ENCODE peak calls at places on chromosomes 2 and 18, in four cellular contexts. C is right atrium auricular region, H is heart right ventricle, U is fibroblast of the aortic adventitia. T is an unnamed sample.

GRCh38 chr2:240166191-240166590 is 25.7 kb upstream of the OTOS start:
- DNase-seq in C (no peak), H (no peak), U (no peak), T (no peak)

GRCh38 chr2:65026640-65027464 is 29.4 kb upstream of the CEP68 start:
- DNase-seq in C (no peak), H (no peak), U (no peak), T (no peak)

GRCh38 chr2:73212448-73213176 is 1.4 kb upstream of the SMYD5 start:
- DNase-seq in C (peak), H (peak), U (peak), T (peak)

GRCh38 chr18:67919316-67919715 is 402.8 kb upstream of the DSEL start:
- DNase-seq in C (no peak), H (no peak), U (no peak), T (peak)

GRCh38 chr2:18907508-18907907 is 318.1 kb upstream of the NT5C1B start:
- DNase-seq in C (no peak), H (no peak), U (peak), T (no peak)

GRCh38 chr18:47772374-47773248 is 157.8 kb downstream of the SMAD2 start:
- DNase-seq in C (no peak), H (peak), U (peak), T (peak)

GRCh38 chr18:41071826-41072225 is 883.2 kb upstream of the PIK3C3 start:
- DNase-seq in C (no peak), H (no peak), U (no peak), T (no peak)

GRCh38 chr2:143246815-143247744 is 117.9 kb downstream of the ARHGAP15 start:
- DNase-seq in C (no peak), H (no peak), U (no peak), T (no peak)

GRCh38 chr2:181760521-181760920 is 80.2 kb upstream of the NEUROD1 start:
- DNase-seq in C (no peak), H (no peak), U (no peak), T (no peak)

GRCh38 chr2:207115715-207116364 is 49.9 kb downstream of the KLF7 start:
- DNase-seq in C (no peak), H (peak), U (peak), T (peak)

GRCh38 chr2:43421194-43421593 is 174.6 kb downstream of the THADA start:
- DNase-seq in C (no peak), H (no peak), U (no peak), T (no peak)

GRCh38 chr2:23534756-23535155 is 149.8 kb downstream of the KLHL29 start:
- DNase-seq in C (no peak), H (no peak), U (no peak), T (no peak)

GRCh38 chr2:240604939-240605716 is 18.6 kb downstream of the CAPN10 start:
- DNase-seq in C (no peak), H (no peak), U (no peak), T (no peak)

GRCh38 chr2:190535586-190535985 is 1.1 kb upstream of the NEMP2 start:
- DNase-seq in C (no peak), H (no peak), U (no peak), T (no peak)

GRCh38 chr18:34977787-34978532 is 63.3 kb upstream of the MAPRE2 start:
- DNase-seq in C (peak), H (peak), U (peak), T (no peak)

GRCh38 chr2:55019547-55020258 is 30.5 kb downstream of the RTN4 start:
- DNase-seq in C (no peak), H (no peak), U (no peak), T (no peak)

GRCh38 chr2:6580982-6581381 is 284.7 kb downstream of the CMPK2 start:
- DNase-seq in C (no peak), H (no peak), U (no peak), T (no peak)

GRCh38 chr18:35091841-35092240 is 50.6 kb downstream of the MAPRE2 start:
- DNase-seq in C (no peak), H (no peak), U (no peak), T (peak)

GRCh38 chr2:229798446-229799147 is 84.2 kb upstream of the DNER start:
- DNase-seq in C (no peak), H (no peak), U (peak), T (peak)

GRCh38 chr2:40197121-40197520 is 254.8 kb downstream of the SLC8A1 start:
- DNase-seq in C (no peak), H (no peak), U (no peak), T (no peak)

GRCh38 chr2:40033781-40034180 is 254.7 kb upstream of the THUMPD2 start:
- DNase-seq in C (no peak), H (no peak), U (no peak), T (peak)

GRCh38 chr2:202090530-202090929 is 17.5 kb downstream of the KIAA2012 start:
- DNase-seq in C (no peak), H (peak), U (no peak), T (no peak)

GRCh38 chr18:78010363-78010762 is 760.7 kb downstream of the GALR1 start:
- DNase-seq in C (no peak), H (no peak), U (no peak), T (no peak)

GRCh38 chr2:240439698-240440151 is 4.3 kb downstream of the GPC1 start:
- DNase-seq in C (no peak), H (no peak), U (no peak), T (no peak)

GRCh38 chr2:127047716-127048617 is 59.0 kb downstream of the BIN1 start:
- DNase-seq in C (no peak), H (no peak), U (no peak), T (no peak)

GRCh38 chr2:203730076-203730729 is 23.8 kb downstream of the CD28 start:
- DNase-seq in C (no peak), H (no peak), U (peak), T (peak)

GRCh38 chr2:56185582-56186046 is 1.8 kb downstream of the CCDC85A start:
- DNase-seq in C (peak), H (peak), U (peak), T (no peak)
- H3K4me3 ChIP-seq in C (peak), H (peak), U (peak), T (peak)

DNA sequence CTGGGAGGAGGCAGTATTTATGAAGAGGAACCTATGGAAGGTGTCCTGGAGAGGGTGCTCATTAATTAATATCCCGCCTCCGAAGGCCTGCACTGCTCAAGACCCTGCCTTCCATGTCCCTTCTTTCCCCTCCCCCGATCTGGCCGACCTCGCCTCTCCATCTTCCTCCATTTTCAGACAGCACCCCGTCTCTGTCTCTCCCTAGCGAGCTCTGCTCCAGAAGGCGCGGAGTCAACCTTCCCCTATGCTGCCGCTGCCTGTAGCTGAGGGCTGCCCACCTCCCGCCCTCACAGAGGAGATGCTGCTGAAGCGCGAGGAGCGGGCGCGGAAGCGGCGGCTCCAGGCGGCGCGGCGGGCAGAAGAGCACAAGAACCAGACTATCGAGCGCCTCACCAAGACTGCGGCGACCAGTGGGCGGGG is 1.1 kb upstream of the WBP1 start:
- DNase-seq in C (no peak), H (no peak), U (no peak), T (no peak)
- TF ChIP-seq CTCF in C (no peak), H (no peak), U (no peak), T (no peak)

GRCh38 chr2:117859924-117860647 is 45.6 kb downstream of the DDX18 start:
- DNase-seq in C (no peak), H (no peak), U (no peak), T (no peak)
- H3K4me3 ChIP-seq in C (no peak), H (no peak), U (peak), T (no peak)

GRCh38 chr18:23784811-23785245 is 95.6 kb downstream of the LAMA3 start:
- DNase-seq in C (no peak), H (peak), U (peak), T (peak)

GRCh38 chr18:23776306-23776705 is 87.1 kb downstream of the LAMA3 start:
- DNase-seq in C (no peak), H (no peak), U (no peak), T (no peak)

GRCh38 chr18:23778828-23779227 is 89.6 kb downstream of the LAMA3 start:
- DNase-seq in C (no peak), H (no peak), U (no peak), T (no peak)

DNA sequence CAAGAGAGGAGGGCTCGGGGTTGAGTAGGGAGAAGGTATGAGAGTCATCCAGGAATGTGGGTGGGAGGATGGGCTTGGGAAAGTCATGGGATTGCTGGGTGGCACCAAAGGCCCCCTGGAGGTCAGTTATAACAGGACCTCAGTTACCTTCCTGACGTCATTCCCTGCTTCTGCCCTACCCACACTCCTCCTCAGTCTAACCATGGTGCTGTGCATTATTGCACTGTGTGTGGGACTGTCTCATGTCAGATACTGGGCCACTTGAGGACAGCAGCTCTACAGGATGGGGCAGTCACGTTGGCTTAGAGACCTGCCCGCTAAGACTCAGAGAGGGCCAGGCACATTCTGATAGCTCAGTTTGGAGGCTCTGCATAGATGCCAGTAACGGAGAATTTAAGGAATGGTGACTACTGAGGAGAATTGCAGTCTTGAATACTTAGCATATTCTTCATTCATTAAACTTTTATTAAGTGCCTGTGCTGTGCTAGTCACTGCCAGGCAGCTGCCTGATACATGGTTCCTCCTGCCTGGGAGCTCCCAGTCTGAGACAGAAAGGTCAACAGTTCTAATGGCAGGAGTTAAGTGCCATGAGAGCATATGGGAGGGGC is 90.5 kb downstream of the LAMA3 start:
- DNase-seq in C (no peak), H (no peak), U (peak), T (peak)
- TF ChIP-seq CTCF in C (no peak), H (no peak), U (no peak), T (peak)

GRCh38 chr2:11482473-11483031 is 16.6 kb upstream of the E2F6 start:
- DNase-seq in C (no peak), H (no peak), U (no peak), T (no peak)
- H3K4me3 ChIP-seq in C (peak), H (peak), U (peak), T (no peak)

DNA sequence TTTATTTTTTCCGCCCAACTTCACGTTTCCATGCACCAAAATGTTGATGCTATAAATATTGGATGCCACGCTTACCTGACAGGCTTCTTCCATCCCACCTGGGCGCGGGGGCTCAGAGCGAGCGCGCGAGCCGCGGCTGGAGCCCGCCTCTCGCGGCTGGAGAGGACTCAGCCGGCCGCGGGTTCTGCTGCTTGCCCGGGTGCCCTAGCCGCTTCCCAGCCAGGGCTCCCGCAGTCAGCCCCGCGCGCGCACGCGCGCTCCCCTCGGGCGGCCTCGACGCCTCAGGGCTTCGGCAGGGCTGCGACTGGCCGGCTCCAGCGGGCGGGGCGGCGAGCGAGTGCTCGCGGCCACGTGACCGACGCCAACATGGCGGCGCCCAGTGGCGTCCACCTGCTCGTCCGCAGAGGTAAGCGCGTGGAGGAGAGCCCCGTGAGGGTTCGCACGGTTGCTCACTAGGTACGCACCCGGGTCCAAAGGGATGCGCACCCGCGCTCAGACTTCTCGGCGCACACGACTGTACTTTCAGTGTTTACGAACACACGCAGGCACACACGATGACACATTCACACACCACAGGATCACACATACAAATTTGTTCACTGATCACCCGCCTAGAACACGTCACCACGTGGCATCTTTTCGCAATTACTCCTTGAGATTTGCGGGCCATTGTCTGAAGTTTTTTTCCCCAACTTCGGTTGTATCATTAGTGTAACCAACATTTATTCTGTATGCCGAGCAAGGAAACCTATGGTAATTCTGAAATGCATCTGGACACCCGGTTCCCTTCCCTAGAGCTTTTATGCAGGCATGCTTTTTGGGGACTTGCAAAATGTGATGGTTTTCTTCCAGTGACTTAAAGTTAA is at the start of gene METAP1D:
- DNase-seq in C (peak), H (peak), U (peak), T (peak)
- TF ChIP-seq CTCF in C (no peak), H (no peak), U (peak), T (no peak)

GRCh38 chr18:3367491-3368091 is 82.4 kb upstream of the TGIF1 start:
- DNase-seq in C (no peak), H (no peak), U (peak), T (peak)
- H3K4me3 ChIP-seq in C (no peak), H (no peak), U (no peak), T (no peak)

T was measured in fibroblast of mammary gland.